ENCODE peak calls at places on chromosome 22, in six cellular contexts. L is AG20443; C is Right ventricle myocardium superior; P is stimulated activated CD4-positive, alpha-beta T cell treated with anti-CD3 and anti-CD28 coated beads, Interleukin-4, amount 100 ng/mL, for 24 hours; W is left colon; A is NCI-H748 treated with DMSO at 0.1 percent for 48 hours. X is an unnamed sample.

GRCh38 chr22:27775087-27775697 is 26.4 kb downstream of the MN1 start:
- DNase-seq in L (peak; percentile 76), A (no peak), P (no peak), W (no peak), C (peak; percentile 52), X (no peak)

GRCh38 chr22:37971475-37972434 is 12.6 kb downstream of the SOX10 start:
- DNase-seq in P (no peak), L (no peak), C (no peak), W (no peak), A (no peak), X (no peak)

GRCh38 chr22:24947881-24948280 is 1.4 kb upstream of the LHFPL7 start:
- DNase-seq in L (no peak), P (no peak), W (no peak), A (no peak), C (no peak), X (no peak)

GRCh38 chr22:44259366-44260215 is 53.2 kb downstream of the SHISAL1 start:
- DNase-seq in A (no peak), W (no peak), C (no peak), L (no peak), P (no peak), X (no peak)

GRCh38 chr22:32788884-32789624 is 12.5 kb upstream of the TIMP3 start:
- DNase-seq in W (no peak), L (peak; percentile 81), A (no peak), P (no peak), C (peak; percentile 58), X (no peak)

GRCh38 chr22:45212306-45212709 is 28.4 kb downstream of the KIAA0930 start:
- DNase-seq in A (no peak), L (peak; percentile 92), W (peak; percentile 45), P (no peak), C (peak; percentile 88), X (peak; percentile 78)

GRCh38 chr22:32354360-32355351 is 3.0 kb upstream of the RFPL3 start:
- DNase-seq in C (no peak), P (no peak), L (no peak), A (no peak), W (no peak), X (no peak)

GRCh38 chr22:44109417-44109816 is 71.3 kb upstream of the PARVG start:
- DNase-seq in W (no peak), A (no peak), L (peak; percentile 43), P (no peak), C (peak; percentile 34), X (no peak)

GRCh38 chr22:50162391-50162956 is 8.1 kb upstream of the PANX2 start:
- DNase-seq in C (no peak), P (no peak), A (no peak), L (no peak), W (no peak), X (no peak)

GRCh38 chr22:49994361-49995058 is 18.1 kb downstream of the IL17REL start:
- DNase-seq in L (no peak), C (peak; percentile 40), P (peak; percentile 2), W (no peak), A (no peak), X (peak; percentile 25)

GRCh38 chr22:40240671-40241070 is 62.9 kb downstream of the TNRC6B start:
- DNase-seq in A (no peak), P (no peak), L (no peak), C (no peak), W (no peak), X (no peak)

GRCh38 chr22:50444663-50445062 is 30.2 kb downstream of the SBF1 start:
- DNase-seq in P (no peak), W (no peak), L (peak; percentile 84), A (no peak), C (no peak), X (no peak)

GRCh38 chr22:21650823-21651520 is 8.9 kb downstream of the SDF2L1 start:
- DNase-seq in W (no peak), C (no peak), L (no peak), A (no peak), P (no peak), X (no peak)

GRCh38 chr22:20396639-20397038 is 2.7 kb downstream of the ZNF74 start:
- DNase-seq in W (no peak), A (no peak), P (no peak), L (peak; percentile 39), C (no peak), X (no peak)

GRCh38 chr22:22887621-22888503 is at the start of gene IGLL5:
- DNase-seq in L (no peak), C (no peak), W (no peak), P (no peak), A (no peak), X (no peak)

GRCh38 chr22:24101966-24102365 is 79.3 kb upstream of the SUSD2 start:
- DNase-seq in P (no peak), W (no peak), L (no peak), A (no peak), C (peak; percentile 61), X (no peak)

GRCh38 chr22:36336246-36337182 is 51.3 kb downstream of the MYH9 start:
- DNase-seq in P (no peak), A (no peak), L (no peak), C (no peak), W (no peak), X (no peak)

GRCh38 chr22:43889366-43890253 is 2.2 kb downstream of the PNPLA5 start:
- DNase-seq in A (no peak), C (no peak), L (peak; percentile 58), P (no peak), W (no peak), X (no peak)

GRCh38 chr22:27749597-27750225 is 51.8 kb downstream of the MN1 start:
- DNase-seq in C (no peak), W (no peak), L (peak; percentile 45), A (no peak), P (no peak), X (no peak)

GRCh38 chr22:45968751-45969413 is 8.1 kb downstream of the WNT7B start:
- DNase-seq in C (no peak), L (peak; percentile 57), W (no peak), A (no peak), P (no peak), X (no peak)

GRCh38 chr22:32916025-32916424 is 114.5 kb downstream of the TIMP3 start:
- DNase-seq in A (no peak), W (no peak), P (no peak), C (no peak), L (no peak), X (no peak)

GRCh38 chr22:46824348-46824909 is 62.0 kb downstream of the TBC1D22A start:
- DNase-seq in W (no peak), L (no peak), C (no peak), A (no peak), P (no peak), X (peak; percentile 16)

GRCh38 chr22:36961626-36962025 is 48.2 kb downstream of the CSF2RB start:
- DNase-seq in W (no peak), P (no peak), L (no peak), A (no peak), C (no peak), X (no peak)

GRCh38 chr22:45202333-45203149 is 38.2 kb downstream of the KIAA0930 start:
- DNase-seq in W (no peak), A (no peak), C (no peak), P (no peak), L (peak; percentile 5), X (no peak)

GRCh38 chr22:47369431-47370015 is 607.1 kb downstream of the TBC1D22A start:
- DNase-seq in A (no peak), P (no peak), C (no peak), L (no peak), W (no peak), X (no peak)

X was measured in mucosa of descending colon.